ENCODE peak calls at places on chromosome 10, in six cellular contexts. J, C, P, H, Z and L are unnamed samples.

GRCh38 chr10:3714526-3714925 is 70.5 kb downstream of the KLF6 start:
- DNase-seq in Z (no peak), H (no peak), P (no peak), J (no peak), C (no peak), L (no peak)

GRCh38 chr10:13536674-13537366 is 8.0 kb upstream of the BEND7 start:
- DNase-seq in H (no peak), P (peak; percentile 75), J (peak; percentile 71), Z (peak; percentile 21), C (no peak), L (peak; percentile 58)

GRCh38 chr10:86868353-86868752 is 89.1 kb downstream of the MMRN2 start:
- DNase-seq in Z (no peak), C (no peak), J (peak; percentile 79), P (no peak), H (peak; percentile 40), L (peak; percentile 66)

GRCh38 chr10:50473756-50474155 is 150.0 kb downstream of the SGMS1 start:
- DNase-seq in J (peak; percentile 23), P (no peak), Z (no peak), C (no peak), H (no peak), L (no peak)

GRCh38 chr10:79061441-79062315 is 7.1 kb upstream of the ZMIZ1 start:
- DNase-seq in H (peak; percentile 14), P (no peak), C (no peak), Z (peak; percentile 12), J (no peak), L (no peak)

GRCh38 chr10:102704915-102705314 is 9.3 kb downstream of the ARL3 start:
- DNase-seq in C (no peak), J (no peak), P (no peak), Z (no peak), H (no peak), L (no peak)

GRCh38 chr10:4775808-4776207 is 50.2 kb upstream of the AKR1E2 start:
- DNase-seq in H (no peak), J (no peak), Z (no peak), P (peak; percentile 12), C (no peak), L (no peak)

GRCh38 chr10:100498059-100498458 is 21.6 kb downstream of the SEC31B start:
- DNase-seq in H (no peak), P (no peak), C (no peak), Z (no peak), J (no peak), L (no peak)

GRCh38 chr10:28332699-28333098 is 29.8 kb upstream of the MPP7 start:
- DNase-seq in C (no peak), P (no peak), H (no peak), J (no peak), Z (no peak), L (no peak)

GRCh38 chr10:13167568-13167967 is 6.2 kb downstream of the MCM10 start:
- DNase-seq in J (no peak), H (no peak), C (no peak), Z (no peak), P (no peak), L (no peak)

GRCh38 chr10:43774234-43774769 is 125.6 kb upstream of the ZNF32 start:
- DNase-seq in P (no peak), C (no peak), Z (no peak), H (no peak), J (no peak), L (no peak)

GRCh38 chr10:43851030-43851429 is 202.3 kb upstream of the ZNF32 start:
- DNase-seq in C (no peak), H (no peak), J (no peak), Z (no peak), P (no peak), L (no peak)

GRCh38 chr10:11907914-11908313 is 84.8 kb downstream of the PROSER2 start:
- DNase-seq in H (no peak), P (no peak), Z (no peak), J (no peak), C (no peak), L (no peak)

GRCh38 chr10:122152544-122152943 is 118.6 kb upstream of the BTBD16 start:
- DNase-seq in H (peak; percentile 49), J (peak; percentile 44), C (no peak), Z (peak; percentile 65), P (no peak), L (no peak)
- H3K4me1 ChIP-seq in H (peaks cover 6% of the 10 kb centered on the region), J (peaks cover 28% of the 10 kb centered on the region), C (peaks cover 81% of the 10 kb centered on the region), Z (peaks cover 8% of the 10 kb centered on the region), P (peaks cover 20% of the 10 kb centered on the region), L (peaks cover 6% of the 10 kb centered on the region)

GRCh38 chr10:95907454-95908253 is at the start of gene CC2D2B:
- DNase-seq in H (peak; percentile 80), C (peak; percentile 28), J (peak; percentile 87), Z (peak; percentile 81), P (peak; percentile 79), L (peak; percentile 91)
- TF ChIP-seq POLR2A in H (no peak), C (no peak), J (peak; percentile 64), Z (peak; percentile 18), P (peak; percentile 88), L (peak; percentile 2)

DNA sequence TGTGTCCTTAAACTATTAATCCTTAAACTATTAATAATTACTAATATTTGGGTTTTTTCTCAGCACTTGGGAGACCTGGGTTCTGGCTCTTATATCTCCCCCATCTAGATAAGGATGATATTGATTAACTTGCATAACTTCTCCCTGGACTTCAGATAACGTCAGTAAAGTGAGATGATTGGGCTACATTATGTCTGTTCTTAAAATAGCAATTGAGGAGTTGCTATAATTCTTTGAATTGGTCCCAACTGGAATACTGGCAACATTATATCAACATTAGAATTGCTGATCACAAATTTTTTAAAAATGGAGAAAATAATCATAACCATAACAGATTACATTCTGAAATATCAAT is 1.9 kb downstream of the APBB1IP start:
- DNase-seq in H (no peak), P (no peak), C (no peak), J (no peak), Z (no peak), L (no peak)
- H3K4me1 ChIP-seq in H (no peaks in the 10 kb centered on the region), P (peaks cover 5% of the 10 kb centered on the region), C (peaks cover 14% of the 10 kb centered on the region), J (no peaks in the 10 kb centered on the region), Z (no peaks in the 10 kb centered on the region), L (no peaks in the 10 kb centered on the region)

DNA sequence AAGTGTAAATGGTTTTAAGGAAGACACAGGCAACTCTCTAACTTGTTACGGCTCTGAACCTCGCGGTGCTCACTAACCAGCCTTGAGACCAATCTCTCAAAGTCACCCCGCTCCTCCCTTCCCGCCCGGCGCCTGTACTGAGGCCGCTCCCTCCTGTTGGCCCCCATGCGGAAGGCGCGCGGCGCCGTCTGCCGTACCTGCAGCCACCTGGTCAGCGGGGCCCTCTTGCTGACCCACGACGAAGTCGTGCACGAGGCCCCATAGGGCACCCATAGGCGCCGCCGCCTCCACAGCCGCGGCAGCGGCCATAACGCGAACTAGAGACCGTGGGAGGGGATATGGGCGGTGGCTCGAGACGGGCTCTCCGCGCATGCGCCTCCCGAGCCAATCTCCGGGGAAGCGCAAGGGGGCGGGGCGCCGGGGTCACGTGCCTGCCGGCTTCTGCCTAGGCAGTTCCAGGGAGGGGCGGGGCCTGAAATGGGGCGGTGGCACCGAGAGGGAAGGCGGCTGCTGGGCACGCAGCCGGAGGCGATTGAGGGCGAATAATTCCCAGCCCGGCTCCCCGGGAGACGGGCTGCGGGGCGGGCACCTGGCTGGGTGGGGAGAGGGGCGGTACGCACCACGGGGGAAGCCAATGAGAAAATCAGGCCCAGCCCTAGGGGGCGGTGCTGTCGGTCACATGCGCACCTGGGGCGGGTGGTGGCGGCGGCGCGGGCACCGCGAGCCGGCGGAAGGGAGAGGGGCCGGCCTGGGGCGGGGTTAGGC is at the start of gene MMS19:
- DNase-seq in Z (peak; percentile 100), P (peak; percentile 98), H (peak; percentile 100), C (peak; percentile 95), J (peak; percentile 100), L (peak; percentile 99)
- TF ChIP-seq POLR2A in Z (peak; percentile 75), P (peak; percentile 73), H (peak; percentile 57), C (peak; percentile 80), J (peak; percentile 86), L (no peak)

GRCh38 chr10:131799429-131799828 is 101.4 kb upstream of the PPP2R2D start:
- DNase-seq in C (no peak), Z (no peak), H (no peak), J (no peak), P (no peak), L (no peak)
- H3K4me1 ChIP-seq in C (no peaks in the 10 kb centered on the region), Z (no peaks in the 10 kb centered on the region), H (no peaks in the 10 kb centered on the region), J (no peaks in the 10 kb centered on the region), P (no peaks in the 10 kb centered on the region), L (no peaks in the 10 kb centered on the region)

GRCh38 chr10:48279081-48279751 is 4.7 kb upstream of the FRMPD2 start:
- DNase-seq in J (no peak), C (no peak), H (no peak), Z (no peak), P (no peak), L (no peak)
- TF ChIP-seq POLR2A in J (no peak), C (no peak), H (no peak), Z (no peak), P (no peak), L (no peak)